ENCODE peak calls at places on chromosomes 12 and 14, in nine cellular contexts. X is occipital lobe; F is H9; T is left kidney; D is stimulated activated naive CD8-positive, alpha-beta T cell treated with anti-CD3 and anti-CD28 coated beads, Interleukin-15, Interleukin-2, amounts not matched to agents 100 U/mL and 50 U/mL, for 24 hours; Z is effector CD4-positive, alpha-beta T cell; W is kidney glomerular epithelial cell; M is fibroblast of pulmonary artery; Q is kidney tubule cell. V is an unnamed sample.

GRCh38 chr14:38127356-38127755 is 80.3 kb upstream of the SSTR1 start:
- DNase-seq in X (no peak), F (no peak), T (no peak), D (no peak), Z (no peak), W (no peak), M (no peak), Q (no peak), V (peak; percentile 37)

GRCh38 chr12:127145929-127146789 is 1120.8 kb upstream of the TMEM132C start:
- DNase-seq in X (peak; percentile 62), F (peak; percentile 60), T (peak; percentile 95), D (peak; percentile 74), Z (peak; percentile 24), W (peak; percentile 50), M (peak; percentile 68), Q (peak; percentile 74), V (no peak)

GRCh38 chr14:33940561-33941011 is 10.3 kb downstream of the EGLN3 start:
- DNase-seq in X (no peak), F (no peak), T (no peak), D (no peak), Z (no peak), W (no peak), M (no peak), Q (no peak), V (no peak)

GRCh38 chr12:66678640-66679268 is at the start of gene GRIP1:
- DNase-seq in X (peak; percentile 7), F (no peak), T (peak; percentile 21), D (no peak), Z (no peak), W (peak; percentile 32), M (no peak), Q (peak; percentile 85), V (no peak)

GRCh38 chr12:63869656-63870055 is 25.2 kb downstream of the SRGAP1 start:
- DNase-seq in X (no peak), F (no peak), T (no peak), D (no peak), Z (no peak), W (no peak), M (no peak), Q (no peak), V (no peak)

GRCh38 chr14:98689936-98690335 is 582.1 kb downstream of the BCL11B start:
- DNase-seq in X (no peak), F (no peak), T (no peak), D (no peak), Z (no peak), W (no peak), M (no peak), Q (no peak), V (no peak)

GRCh38 chr12:117686911-117687377 is 281.8 kb downstream of the KSR2 start:
- DNase-seq in X (no peak), F (no peak), T (no peak), D (no peak), Z (no peak), W (peak; percentile 97), M (no peak), Q (peak; percentile 98), V (no peak)

GRCh38 chr12:54631551-54631950 is 3.1 kb downstream of the LACRT start:
- DNase-seq in X (no peak), F (peak; percentile 18), T (no peak), D (no peak), Z (no peak), W (no peak), M (no peak), Q (no peak), V (no peak)

GRCh38 chr14:103109789-103110415 is 13.4 kb upstream of the TNFAIP2 start:
- DNase-seq in X (no peak), F (peak; percentile 79), T (peak; percentile 68), D (no peak), Z (no peak), W (peak; percentile 83), M (peak; percentile 61), Q (peak; percentile 96), V (no peak)

V was measured in NAMALWA.